ENCODE peak calls at places on chromosomes 1 and 21, in four cellular contexts. G is transverse colon, R is right cardiac atrium, U is Caco-2. S is an unnamed sample.

GRCh38 chr1:155729031-155729898 is 40.4 kb downstream of the DAP3 start:
- DNase-seq in G (peak; percentile 46), R (no peak), U (peak; percentile 80), S (no peak)

GRCh38 chr1:193927550-193927949 is 741.1 kb upstream of the B3GALT2 start:
- DNase-seq in G (no peak), R (no peak), U (no peak), S (no peak)

GRCh38 chr1:23227806-23228205 is 10.5 kb upstream of the HTR1D start:
- DNase-seq in G (no peak), R (no peak), U (no peak), S (no peak)

GRCh38 chr21:43333301-43334062 is 93.4 kb downstream of the SIK1 start:
- DNase-seq in G (no peak), R (peak; percentile 66), U (peak; percentile 91), S (no peak)

GRCh38 chr1:231376101-231376500 is 38.0 kb downstream of the SPRTN start:
- DNase-seq in G (no peak), R (no peak), U (no peak), S (no peak)

GRCh38 chr1:65940131-65940530 is 147.4 kb downstream of the PDE4B start:
- DNase-seq in G (no peak), R (no peak), U (no peak), S (no peak)

GRCh38 chr21:29232601-29233541 is 65.9 kb upstream of the BACH1 start:
- DNase-seq in G (no peak), R (no peak), U (no peak), S (no peak)

GRCh38 chr1:204337583-204337982 is 22.1 kb downstream of the PLEKHA6 start:
- DNase-seq in G (peak; percentile 50), R (no peak), U (no peak), S (no peak)

GRCh38 chr1:100440075-100440809 is 87.9 kb downstream of the CDC14A start:
- DNase-seq in G (peak; percentile 63), R (no peak), U (peak; percentile 48), S (no peak)

GRCh38 chr21:45598666-45599065 is 44.9 kb upstream of the PCBP3 start:
- DNase-seq in G (no peak), R (no peak), U (no peak), S (no peak)

GRCh38 chr1:169696273-169697100 is 14.9 kb downstream of the SELL start:
- DNase-seq in G (no peak), R (no peak), U (no peak), S (no peak)

GRCh38 chr1:84174051-84174556 is 30.0 kb downstream of the PRKACB start:
- DNase-seq in G (no peak), R (no peak), U (no peak), S (no peak)

GRCh38 chr1:65489481-65489880 is 69.0 kb downstream of the LEPR start:
- DNase-seq in G (no peak), R (no peak), U (no peak), S (no peak)

DNA sequence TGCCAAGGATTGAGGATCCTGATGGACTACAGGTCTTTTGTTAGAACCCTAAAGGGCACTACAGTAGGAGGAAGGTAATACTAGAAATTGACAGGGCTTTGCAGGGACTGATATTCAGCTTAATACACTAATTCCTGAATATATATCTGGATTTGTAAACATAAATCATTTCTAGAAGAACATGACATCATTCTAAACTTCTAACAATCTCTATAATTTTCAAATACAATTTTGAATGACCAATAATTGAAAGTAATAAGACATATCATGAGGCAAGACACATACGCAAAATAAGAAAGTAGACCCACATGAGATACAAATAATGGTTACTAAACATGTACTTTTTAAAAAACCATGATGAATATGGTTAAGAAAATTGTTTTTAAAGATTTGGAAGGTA is 52.4 kb upstream of the LRRC8B start:
- DNase-seq in G (no peak), R (no peak), U (no peak), S (no peak)
- H3K4me1 ChIP-seq in G (no peaks in the 10 kb centered on the region), R (no peaks in the 10 kb centered on the region), U (no peaks in the 10 kb centered on the region), S (no peaks in the 10 kb centered on the region)

DNA sequence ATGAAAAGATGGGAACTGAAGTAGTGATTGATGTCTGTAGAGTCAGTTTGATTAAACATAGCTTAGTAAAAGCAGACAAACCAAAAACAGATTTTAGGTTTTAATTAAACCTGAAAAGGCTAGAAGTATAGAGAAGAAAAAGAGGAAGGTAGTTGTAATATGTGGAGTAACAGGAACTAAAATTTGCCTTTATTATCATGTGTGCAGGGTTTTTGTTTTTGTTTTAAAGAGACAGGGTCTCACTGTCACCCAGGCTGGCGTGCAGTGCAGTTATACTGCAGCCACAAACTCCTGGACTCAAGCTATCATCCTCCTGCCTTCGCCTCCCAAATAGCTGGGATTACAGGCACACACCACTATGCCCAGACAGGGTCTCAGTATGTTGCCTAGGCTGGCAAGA is 6.0 kb downstream of the TOR1AIP1 start:
- DNase-seq in G (no peak), R (no peak), U (no peak), S (no peak)
- H3K4me3 ChIP-seq in G (no peak overlapping the region), R (no peak overlapping the region), U (no peak overlapping the region), S (no peak overlapping the region)

GRCh38 chr1:201694615-201695335 is 134.2 kb upstream of the IPO9 start:
- DNase-seq in G (no peak), R (peak; percentile 28), U (no peak), S (no peak)
- H3K4me1 ChIP-seq in G (peaks cover 7% of the 10 kb centered on the region), R (peaks cover 42% of the 10 kb centered on the region), U (no peaks in the 10 kb centered on the region), S (peaks cover 39% of the 10 kb centered on the region)

GRCh38 chr21:37219766-37220432 is 47.2 kb downstream of the VPS26C start:
- DNase-seq in G (no peak), R (peak; percentile 31), U (peak; percentile 72), S (no peak)
- H3K4me3 ChIP-seq in G (peak overlapping the region; percentile 44), R (peak overlapping the region; percentile 42), U (peak overlapping the region; percentile 79), S (peak overlapping the region; percentile 84)

GRCh38 chr1:44620072-44620471 is 54.2 kb downstream of the TMEM53 start:
- DNase-seq in G (no peak), R (no peak), U (no peak), S (no peak)
- H3K4me1 ChIP-seq in G (no peaks in the 10 kb centered on the region), R (no peaks in the 10 kb centered on the region), U (no peaks in the 10 kb centered on the region), S (peaks cover 7% of the 10 kb centered on the region)

GRCh38 chr1:28134651-28135207 is 41.8 kb downstream of the PTAFR start:
- DNase-seq in G (no peak), R (no peak), U (no peak), S (no peak)
- H3K4me3 ChIP-seq in G (no peak overlapping the region), R (no peak overlapping the region), U (no peak overlapping the region), S (no peak overlapping the region)

GRCh38 chr1:2417833-2418225 is 5.5 kb upstream of the PEX10 start:
- DNase-seq in G (no peak), R (no peak), U (no peak), S (no peak)

GRCh38 chr1:2417083-2417832 is 4.9 kb upstream of the PEX10 start:
- DNase-seq in G (no peak), R (no peak), U (no peak), S (no peak)

GRCh38 chr1:2415801-2416208 is 3.4 kb upstream of the PEX10 start:
- DNase-seq in G (peak; percentile 74), R (no peak), U (no peak), S (no peak)

GRCh38 chr1:2415337-2415736 is 3.0 kb upstream of the PEX10 start:
- DNase-seq in G (no peak), R (no peak), U (no peak), S (no peak)

GRCh38 chr1:2416403-2416802 is 4.0 kb upstream of the PEX10 start:
- DNase-seq in G (peak; percentile 73), R (peak; percentile 57), U (no peak), S (no peak)
- H3K4me1 ChIP-seq in G (peaks cover 19% of the 10 kb centered on the region), R (peaks cover 5% of the 10 kb centered on the region), U (no peaks in the 10 kb centered on the region), S (peaks cover 20% of the 10 kb centered on the region)

DNA sequence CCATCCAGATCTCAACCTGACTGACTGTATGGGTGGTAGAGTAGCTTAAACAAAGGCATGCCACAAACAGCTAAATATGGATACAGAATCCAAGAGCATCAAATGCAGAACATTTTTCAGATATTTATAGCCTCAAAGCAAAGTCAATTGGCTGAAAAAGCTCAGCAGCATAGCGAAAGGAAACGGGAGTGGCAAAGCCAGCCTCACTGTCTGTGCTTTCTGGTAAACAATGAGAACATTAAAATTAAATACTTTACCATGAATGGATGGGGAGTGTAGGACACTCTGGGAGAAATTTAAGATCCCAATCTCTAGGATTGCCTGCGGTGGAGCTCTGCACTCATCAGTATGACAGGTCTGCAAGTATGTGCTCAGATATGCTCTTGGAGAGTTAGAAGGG is 4.4 kb downstream of the RASAL2 start:
- DNase-seq in G (no peak), R (no peak), U (no peak), S (no peak)
- H3K4me3 ChIP-seq in G (no peak overlapping the region), R (peak overlapping the region; percentile 51), U (no peak overlapping the region), S (no peak overlapping the region)

DNA sequence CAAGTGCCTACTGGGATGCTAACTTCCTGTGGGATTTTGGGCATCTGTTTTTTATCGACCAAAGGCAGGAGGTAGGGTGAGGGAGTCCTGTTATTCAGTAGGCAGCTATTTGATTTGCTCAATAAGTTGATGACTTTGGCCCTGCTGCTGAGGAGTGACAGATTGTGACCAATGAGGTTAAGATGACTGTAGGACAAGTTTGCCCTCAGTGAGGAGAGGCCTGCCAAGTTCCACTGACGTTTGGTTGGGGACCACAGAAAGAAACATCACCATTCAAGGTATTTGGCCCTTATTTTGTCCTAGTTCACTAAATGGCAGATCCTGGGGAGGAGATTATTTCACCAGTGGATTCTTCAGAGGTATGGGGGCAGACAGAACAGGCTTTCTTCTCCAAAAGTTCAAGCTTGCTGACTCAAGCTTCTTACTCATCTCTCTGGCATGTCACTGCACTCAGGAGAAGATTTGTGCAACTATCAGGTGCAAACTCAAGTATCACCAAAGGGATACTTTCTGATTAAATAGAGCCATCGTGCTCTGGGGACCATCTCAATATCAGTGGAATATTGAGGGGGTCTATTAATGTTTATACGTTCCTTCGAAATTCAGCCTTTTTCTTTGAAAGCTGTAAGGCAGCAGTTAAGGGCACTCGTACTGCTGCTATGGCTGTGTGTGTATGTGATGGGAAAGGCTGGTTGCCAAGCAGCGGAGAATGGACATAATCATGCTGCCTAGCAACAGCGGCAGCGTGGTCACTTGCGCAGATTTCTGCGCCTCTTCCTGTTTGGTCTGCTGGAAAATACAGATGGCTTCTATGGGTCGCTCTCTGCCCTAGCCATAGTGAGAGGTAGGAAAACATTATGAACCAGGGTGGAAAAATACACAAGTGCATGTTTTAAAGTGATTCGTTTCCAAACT is 78.7 kb downstream of the PBX1 start:
- DNase-seq in G (no peak), R (peak; percentile 79), U (peak; percentile 41), S (no peak)
- H3K4me1 ChIP-seq in G (peaks cover 14% of the 10 kb centered on the region), R (peaks cover 17% of the 10 kb centered on the region), U (peaks cover 69% of the 10 kb centered on the region), S (peaks cover 100% of the 10 kb centered on the region)

GRCh38 chr1:43269627-43270375 is at the start of gene TMEM125:
- DNase-seq in G (peak; percentile 87), R (no peak), U (no peak), S (no peak)
- H3K4me3 ChIP-seq in G (peak within 1 kb of the TSS; percentile 22), R (peak within 1 kb of the TSS; percentile 11), U (peak within 1 kb of the TSS; percentile 45), S (no peak within 1 kb of the TSS)

S was measured in gastrocnemius medialis.